ENCODE peak calls at places on chromosomes 2 and 18, in ten cellular contexts. One of them, this sample, is unnamed.

GRCh38 chr2:133733856-133734255 is 165.6 kb upstream of the NCKAP5 start:
- DNase-seq in endothelial cell: no peak
- DNase-seq in B cell: no peak
- DNase-seq in cerebellum: no peak
- DNase-seq in hippocampal formation: no peak
- DNase-seq in GM04503: peak; percentile 60
- DNase-seq in brain microvascular endothelial cell: peak; percentile 77
- DNase-seq in NCI-H1417: no peak
- DNase-seq in activated CD8-positive, alpha-beta memory T cell treated with anti-CD3 and anti-CD28 coated beads, Interleukin-2, amount 50 U/mL, for 48 hours: no peak
- DNase-seq in retinal pigment epithelial cell: peak; percentile 78
- DNase-seq in this sample: no peak

GRCh38 chr2:216144857-216145256 is 35.7 kb downstream of the XRCC5 start:
- DNase-seq in endothelial cell: no peak
- DNase-seq in B cell: no peak
- DNase-seq in cerebellum: no peak
- DNase-seq in hippocampal formation: no peak
- DNase-seq in GM04503: no peak
- DNase-seq in brain microvascular endothelial cell: no peak
- DNase-seq in NCI-H1417: no peak
- DNase-seq in activated CD8-positive, alpha-beta memory T cell treated with anti-CD3 and anti-CD28 coated beads, Interleukin-2, amount 50 U/mL, for 48 hours: no peak
- DNase-seq in retinal pigment epithelial cell: no peak
- DNase-seq in this sample: no peak

GRCh38 chr2:229539628-229540027 is 174.7 kb downstream of the DNER start:
- DNase-seq in endothelial cell: no peak
- DNase-seq in B cell: no peak
- DNase-seq in cerebellum: no peak
- DNase-seq in hippocampal formation: no peak
- DNase-seq in GM04503: no peak
- DNase-seq in brain microvascular endothelial cell: peak; percentile 35
- DNase-seq in NCI-H1417: no peak
- DNase-seq in activated CD8-positive, alpha-beta memory T cell treated with anti-CD3 and anti-CD28 coated beads, Interleukin-2, amount 50 U/mL, for 48 hours: no peak
- DNase-seq in retinal pigment epithelial cell: no peak
- DNase-seq in this sample: no peak

GRCh38 chr2:439077-439476 is 151.2 kb upstream of the ALKAL2 start:
- DNase-seq in endothelial cell: no peak
- DNase-seq in B cell: no peak
- DNase-seq in cerebellum: no peak
- DNase-seq in hippocampal formation: no peak
- DNase-seq in GM04503: no peak
- DNase-seq in brain microvascular endothelial cell: no peak
- DNase-seq in NCI-H1417: no peak
- DNase-seq in activated CD8-positive, alpha-beta memory T cell treated with anti-CD3 and anti-CD28 coated beads, Interleukin-2, amount 50 U/mL, for 48 hours: no peak
- DNase-seq in retinal pigment epithelial cell: no peak
- DNase-seq in this sample: no peak

GRCh38 chr2:65265090-65266045 is 37.7 kb downstream of the ACTR2 start:
- DNase-seq in endothelial cell: no peak
- DNase-seq in B cell: no peak
- DNase-seq in cerebellum: peak; percentile 67
- DNase-seq in hippocampal formation: no peak
- DNase-seq in GM04503: no peak
- DNase-seq in brain microvascular endothelial cell: peak; percentile 69
- DNase-seq in NCI-H1417: peak; percentile 91
- DNase-seq in activated CD8-positive, alpha-beta memory T cell treated with anti-CD3 and anti-CD28 coated beads, Interleukin-2, amount 50 U/mL, for 48 hours: no peak
- DNase-seq in retinal pigment epithelial cell: peak; percentile 60
- DNase-seq in this sample: peak; percentile 15

GRCh38 chr18:10289265-10289664 is 165.2 kb upstream of the APCDD1 start:
- DNase-seq in endothelial cell: no peak
- DNase-seq in B cell: no peak
- DNase-seq in cerebellum: no peak
- DNase-seq in hippocampal formation: no peak
- DNase-seq in GM04503: no peak
- DNase-seq in brain microvascular endothelial cell: no peak
- DNase-seq in NCI-H1417: no peak
- DNase-seq in activated CD8-positive, alpha-beta memory T cell treated with anti-CD3 and anti-CD28 coated beads, Interleukin-2, amount 50 U/mL, for 48 hours: no peak
- DNase-seq in retinal pigment epithelial cell: no peak
- DNase-seq in this sample: no peak

GRCh38 chr2:179265082-179265575 is 497 bp upstream of the SESTD1 start:
- DNase-seq in endothelial cell: no peak
- DNase-seq in B cell: no peak
- DNase-seq in cerebellum: no peak
- DNase-seq in hippocampal formation: no peak
- DNase-seq in GM04503: no peak
- DNase-seq in brain microvascular endothelial cell: no peak
- DNase-seq in NCI-H1417: no peak
- DNase-seq in activated CD8-positive, alpha-beta memory T cell treated with anti-CD3 and anti-CD28 coated beads, Interleukin-2, amount 50 U/mL, for 48 hours: no peak
- DNase-seq in retinal pigment epithelial cell: no peak
- DNase-seq in this sample: no peak

GRCh38 chr2:233210843-233211600 is 40.5 kb upstream of the ATG16L1 start:
- DNase-seq in endothelial cell: no peak
- DNase-seq in B cell: no peak
- DNase-seq in cerebellum: peak; percentile 37
- DNase-seq in hippocampal formation: peak; percentile 6
- DNase-seq in GM04503: peak; percentile 62
- DNase-seq in brain microvascular endothelial cell: peak; percentile 88
- DNase-seq in NCI-H1417: no peak
- DNase-seq in activated CD8-positive, alpha-beta memory T cell treated with anti-CD3 and anti-CD28 coated beads, Interleukin-2, amount 50 U/mL, for 48 hours: no peak
- DNase-seq in retinal pigment epithelial cell: peak; percentile 65
- DNase-seq in this sample: peak; percentile 68

GRCh38 chr18:51164327-51165290 is 32.9 kb downstream of the MEX3C start:
- DNase-seq in endothelial cell: no peak
- DNase-seq in B cell: no peak
- DNase-seq in cerebellum: peak; percentile 67
- DNase-seq in hippocampal formation: no peak
- DNase-seq in GM04503: peak; percentile 12
- DNase-seq in brain microvascular endothelial cell: no peak
- DNase-seq in NCI-H1417: no peak
- DNase-seq in activated CD8-positive, alpha-beta memory T cell treated with anti-CD3 and anti-CD28 coated beads, Interleukin-2, amount 50 U/mL, for 48 hours: no peak
- DNase-seq in retinal pigment epithelial cell: no peak
- DNase-seq in this sample: no peak

GRCh38 chr2:108288534-108289106 is at the start of gene SULT1C2:
- DNase-seq in endothelial cell: peak; percentile 20
- DNase-seq in B cell: no peak
- DNase-seq in cerebellum: no peak
- DNase-seq in hippocampal formation: no peak
- DNase-seq in GM04503: no peak
- DNase-seq in brain microvascular endothelial cell: peak; percentile 67
- DNase-seq in NCI-H1417: peak; percentile 65
- DNase-seq in activated CD8-positive, alpha-beta memory T cell treated with anti-CD3 and anti-CD28 coated beads, Interleukin-2, amount 50 U/mL, for 48 hours: no peak
- DNase-seq in retinal pigment epithelial cell: peak; percentile 68
- DNase-seq in this sample: no peak

GRCh38 chr18:55334875-55335274 is 253.1 kb downstream of the TCF4 start:
- DNase-seq in endothelial cell: no peak
- DNase-seq in B cell: no peak
- DNase-seq in cerebellum: no peak
- DNase-seq in hippocampal formation: no peak
- DNase-seq in GM04503: no peak
- DNase-seq in brain microvascular endothelial cell: no peak
- DNase-seq in NCI-H1417: peak; percentile 60
- DNase-seq in activated CD8-positive, alpha-beta memory T cell treated with anti-CD3 and anti-CD28 coated beads, Interleukin-2, amount 50 U/mL, for 48 hours: no peak
- DNase-seq in retinal pigment epithelial cell: no peak
- DNase-seq in this sample: no peak

GRCh38 chr2:1790996-1791395 is 46.7 kb upstream of the PXDN start:
- DNase-seq in endothelial cell: no peak
- DNase-seq in B cell: no peak
- DNase-seq in cerebellum: no peak
- DNase-seq in hippocampal formation: no peak
- DNase-seq in GM04503: no peak
- DNase-seq in brain microvascular endothelial cell: no peak
- DNase-seq in NCI-H1417: no peak
- DNase-seq in activated CD8-positive, alpha-beta memory T cell treated with anti-CD3 and anti-CD28 coated beads, Interleukin-2, amount 50 U/mL, for 48 hours: no peak
- DNase-seq in retinal pigment epithelial cell: no peak
- DNase-seq in this sample: no peak

GRCh38 chr2:55809875-55810620 is 113.5 kb downstream of the EFEMP1 start:
- DNase-seq in endothelial cell: no peak
- DNase-seq in B cell: no peak
- DNase-seq in cerebellum: no peak
- DNase-seq in hippocampal formation: no peak
- DNase-seq in GM04503: peak; percentile 54
- DNase-seq in brain microvascular endothelial cell: no peak
- DNase-seq in NCI-H1417: no peak
- DNase-seq in activated CD8-positive, alpha-beta memory T cell treated with anti-CD3 and anti-CD28 coated beads, Interleukin-2, amount 50 U/mL, for 48 hours: no peak
- DNase-seq in retinal pigment epithelial cell: no peak
- DNase-seq in this sample: no peak

GRCh38 chr2:124001681-124002080 is 23.4 kb upstream of the CNTNAP5 start:
- DNase-seq in endothelial cell: no peak
- DNase-seq in B cell: no peak
- DNase-seq in cerebellum: no peak
- DNase-seq in hippocampal formation: no peak
- DNase-seq in GM04503: no peak
- DNase-seq in brain microvascular endothelial cell: no peak
- DNase-seq in NCI-H1417: peak; percentile 27
- DNase-seq in activated CD8-positive, alpha-beta memory T cell treated with anti-CD3 and anti-CD28 coated beads, Interleukin-2, amount 50 U/mL, for 48 hours: no peak
- DNase-seq in retinal pigment epithelial cell: peak; percentile 62
- DNase-seq in this sample: no peak

GRCh38 chr2:159736048-159736447 is 23.7 kb downstream of the MARCHF7 start:
- DNase-seq in endothelial cell: no peak
- DNase-seq in B cell: no peak
- DNase-seq in cerebellum: no peak
- DNase-seq in hippocampal formation: no peak
- DNase-seq in GM04503: no peak
- DNase-seq in brain microvascular endothelial cell: no peak
- DNase-seq in NCI-H1417: no peak
- DNase-seq in activated CD8-positive, alpha-beta memory T cell treated with anti-CD3 and anti-CD28 coated beads, Interleukin-2, amount 50 U/mL, for 48 hours: no peak
- DNase-seq in retinal pigment epithelial cell: no peak
- DNase-seq in this sample: no peak

GRCh38 chr18:44729631-44730101 is 49.0 kb downstream of the SETBP1 start:
- DNase-seq in endothelial cell: no peak
- DNase-seq in B cell: no peak
- DNase-seq in cerebellum: no peak
- DNase-seq in hippocampal formation: no peak
- DNase-seq in GM04503: peak; percentile 51
- DNase-seq in brain microvascular endothelial cell: peak; percentile 96
- DNase-seq in NCI-H1417: no peak
- DNase-seq in activated CD8-positive, alpha-beta memory T cell treated with anti-CD3 and anti-CD28 coated beads, Interleukin-2, amount 50 U/mL, for 48 hours: peak; percentile 72
- DNase-seq in retinal pigment epithelial cell: no peak
- DNase-seq in this sample: no peak

GRCh38 chr2:28664120-28664842 is 87.3 kb upstream of the PPP1CB start:
- DNase-seq in endothelial cell: no peak
- DNase-seq in B cell: no peak
- DNase-seq in cerebellum: no peak
- DNase-seq in hippocampal formation: no peak
- DNase-seq in GM04503: no peak
- DNase-seq in brain microvascular endothelial cell: no peak
- DNase-seq in NCI-H1417: peak; percentile 21
- DNase-seq in activated CD8-positive, alpha-beta memory T cell treated with anti-CD3 and anti-CD28 coated beads, Interleukin-2, amount 50 U/mL, for 48 hours: no peak
- DNase-seq in retinal pigment epithelial cell: no peak
- DNase-seq in this sample: no peak

GRCh38 chr2:215782271-215782670 is 231.1 kb downstream of the MREG start:
- DNase-seq in endothelial cell: no peak
- DNase-seq in B cell: no peak
- DNase-seq in cerebellum: no peak
- DNase-seq in hippocampal formation: no peak
- DNase-seq in GM04503: no peak
- DNase-seq in brain microvascular endothelial cell: no peak
- DNase-seq in NCI-H1417: no peak
- DNase-seq in activated CD8-positive, alpha-beta memory T cell treated with anti-CD3 and anti-CD28 coated beads, Interleukin-2, amount 50 U/mL, for 48 hours: no peak
- DNase-seq in retinal pigment epithelial cell: no peak
- DNase-seq in this sample: no peak

GRCh38 chr2:171160630-171161424 is at the start of gene TLK1:
- DNase-seq in endothelial cell: peak; percentile 70
- DNase-seq in B cell: peak; percentile 90
- DNase-seq in cerebellum: peak; percentile 87
- DNase-seq in hippocampal formation: peak; percentile 54
- DNase-seq in GM04503: no peak
- DNase-seq in brain microvascular endothelial cell: peak; percentile 41
- DNase-seq in NCI-H1417: peak; percentile 73
- DNase-seq in activated CD8-positive, alpha-beta memory T cell treated with anti-CD3 and anti-CD28 coated beads, Interleukin-2, amount 50 U/mL, for 48 hours: peak; percentile 84
- DNase-seq in retinal pigment epithelial cell: peak; percentile 37
- DNase-seq in this sample: peak; percentile 26

GRCh38 chr2:7530001-7530400 is 612.8 kb downstream of the RNF144A start:
- DNase-seq in endothelial cell: no peak
- DNase-seq in B cell: no peak
- DNase-seq in cerebellum: no peak
- DNase-seq in hippocampal formation: no peak
- DNase-seq in GM04503: peak; percentile 7
- DNase-seq in brain microvascular endothelial cell: no peak
- DNase-seq in NCI-H1417: no peak
- DNase-seq in activated CD8-positive, alpha-beta memory T cell treated with anti-CD3 and anti-CD28 coated beads, Interleukin-2, amount 50 U/mL, for 48 hours: no peak
- DNase-seq in retinal pigment epithelial cell: no peak
- DNase-seq in this sample: no peak

GRCh38 chr2:152347076-152347475 is 12.1 kb downstream of the FMNL2 start:
- DNase-seq in endothelial cell: no peak
- DNase-seq in B cell: no peak
- DNase-seq in cerebellum: no peak
- DNase-seq in hippocampal formation: no peak
- DNase-seq in GM04503: no peak
- DNase-seq in brain microvascular endothelial cell: peak; percentile 74
- DNase-seq in NCI-H1417: no peak
- DNase-seq in activated CD8-positive, alpha-beta memory T cell treated with anti-CD3 and anti-CD28 coated beads, Interleukin-2, amount 50 U/mL, for 48 hours: no peak
- DNase-seq in retinal pigment epithelial cell: no peak
- DNase-seq in this sample: peak; percentile 33